ENCODE peak calls at places on chromosome 3, in five cellular contexts. H is CD8-positive, alpha-beta memory T cell; G is IMR-90; O is AG04450; U is hepatocyte. R is an unnamed sample.

GRCh38 chr3:67011414-67012131 is 13.5 kb downstream of the KBTBD8 start:
- DNase-seq in H (no peak), G (no peak), O (no peak), U (no peak), R (no peak)

GRCh38 chr3:55487376-55488241 is 503 bp upstream of the WNT5A start:
- DNase-seq in H (no peak), G (peak), O (no peak), U (peak), R (no peak)

GRCh38 chr3:186241910-186242821 is 119.9 kb downstream of the DGKG start:
- DNase-seq in H (no peak), G (peak), O (no peak), U (peak), R (peak)

GRCh38 chr3:120070263-120070981 is 23.8 kb downstream of the GSK3B start:
- DNase-seq in H (no peak), G (no peak), O (no peak), U (no peak), R (no peak)

GRCh38 chr3:86923071-86923476 is 67.9 kb downstream of the VGLL3 start:
- DNase-seq in H (no peak), G (peak), O (peak), U (peak), R (no peak)

GRCh38 chr3:48306290-48306689 is 27.2 kb downstream of the SPINK8 start:
- DNase-seq in H (no peak), G (no peak), O (no peak), U (no peak), R (no peak)

GRCh38 chr3:96986241-96986640 is 171.8 kb downstream of the EPHA6 start:
- DNase-seq in H (no peak), G (no peak), O (no peak), U (no peak), R (no peak)

GRCh38 chr3:107816082-107816481 is 274.7 kb downstream of the CD47 start:
- DNase-seq in H (no peak), G (no peak), O (no peak), U (no peak), R (no peak)

GRCh38 chr3:194976049-194976451 is 290.4 kb downstream of the FAM43A start:
- DNase-seq in H (no peak), G (no peak), O (no peak), U (no peak), R (no peak)

GRCh38 chr3:52299815-52300611 is 12.4 kb downstream of the GLYCTK start:
- DNase-seq in H (no peak), G (peak), O (no peak), U (peak), R (no peak)

GRCh38 chr3:120182613-120183524 is 88.6 kb upstream of the GSK3B start:
- DNase-seq in H (no peak), G (peak), O (no peak), U (no peak), R (no peak)

DNA sequence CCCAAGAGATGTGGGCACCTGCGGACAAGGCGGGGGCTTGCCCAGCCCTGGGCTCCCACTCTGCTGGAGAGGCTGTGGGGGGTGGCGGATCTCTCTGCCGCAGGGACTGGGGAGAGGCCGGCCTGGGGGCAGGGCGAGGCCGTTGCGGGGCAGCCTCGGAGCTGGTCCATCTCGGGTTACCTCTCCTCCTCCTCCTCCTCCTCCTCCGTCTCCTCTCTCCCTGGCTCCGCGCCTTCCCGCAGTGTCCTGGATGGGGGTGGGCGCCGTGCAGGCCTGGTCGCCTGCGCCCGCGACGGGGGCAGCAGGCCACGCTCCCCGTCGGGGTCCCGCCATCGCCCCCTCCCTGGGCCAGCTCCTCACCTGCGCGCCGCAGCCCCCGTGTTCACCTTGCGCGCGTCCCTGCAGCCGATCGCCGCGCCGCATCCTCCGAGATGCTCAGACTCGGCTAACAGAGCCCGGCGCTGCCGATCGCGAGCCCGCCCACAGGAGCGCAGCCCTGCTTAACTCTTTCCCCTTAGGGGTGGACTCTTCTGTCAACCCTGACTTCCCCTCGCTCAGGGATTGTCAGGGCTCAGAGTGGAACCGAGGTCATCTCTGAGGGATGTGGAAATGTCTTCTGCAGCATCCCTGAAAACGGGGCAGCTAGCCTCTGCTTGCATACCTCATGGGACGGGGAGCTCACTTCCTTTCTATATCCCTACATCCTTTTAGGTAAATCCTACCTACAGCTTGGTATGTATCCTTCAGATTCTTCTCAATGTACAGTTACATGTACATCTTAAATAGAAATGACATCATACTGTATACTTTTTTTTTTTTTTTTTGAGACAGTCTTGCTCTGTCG is at the start of gene PRRT3:
- DNase-seq in H (peak), G (peak), O (no peak), U (peak), R (no peak)
- H3K27ac ChIP-seq in H (no peak), G (no peak), O (no peak), U (no peak), R (no peak)

DNA sequence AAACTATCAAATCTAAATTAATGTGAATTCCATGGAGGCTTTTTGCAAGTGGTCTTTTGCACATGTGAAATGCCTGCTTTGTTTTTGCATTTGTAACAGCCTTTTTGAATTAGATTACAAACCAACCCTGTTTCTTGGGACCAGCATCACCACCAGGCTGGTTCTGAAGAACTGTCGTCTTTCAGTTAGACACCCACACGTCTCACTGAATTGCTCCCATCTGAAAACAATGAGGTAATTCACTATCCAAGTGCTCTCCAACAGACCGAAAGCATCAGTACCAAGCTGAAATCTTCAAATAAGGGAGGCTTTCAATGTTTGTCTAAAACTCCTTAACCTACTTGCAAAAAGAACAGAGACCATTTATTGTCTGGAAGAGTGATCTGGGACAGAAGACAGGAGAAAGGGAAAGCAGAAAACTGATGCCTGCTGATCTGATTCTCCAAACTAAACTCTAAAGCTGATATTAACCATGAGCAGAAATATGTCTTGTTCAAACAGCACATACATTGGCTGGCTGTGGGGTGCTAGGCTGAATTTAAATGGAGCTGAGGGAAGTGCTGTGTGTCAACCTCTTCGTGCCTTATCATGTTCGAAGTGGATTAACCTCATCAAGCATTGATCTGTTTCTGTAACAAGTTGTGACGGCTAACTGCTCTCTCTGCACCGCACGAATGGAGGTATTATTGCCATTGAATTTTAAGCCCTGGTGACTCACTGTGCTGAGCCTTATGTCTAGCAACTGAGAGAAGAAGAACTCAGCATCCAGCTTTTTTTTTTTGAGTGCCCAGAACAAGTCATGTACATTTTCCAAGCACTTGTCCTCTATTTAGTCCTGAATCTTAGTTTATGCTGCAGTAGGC is 213.7 kb upstream of the P2RY1 start:
- DNase-seq in H (no peak), G (no peak), O (no peak), U (peak), R (no peak)
- H3K27ac ChIP-seq in H (no peak), G (no peak), O (no peak), U (no peak), R (no peak)

GRCh38 chr3:113946831-113947230 is 982 bp upstream of the ZDHHC23 start:
- DNase-seq in H (no peak), G (no peak), O (no peak), U (no peak), R (no peak)
- H3K27ac ChIP-seq in H (no peak), G (no peak), O (no peak), U (peak), R (peak)

GRCh38 chr3:154081305-154081704 is 39.9 kb upstream of the ARHGEF26 start:
- DNase-seq in H (no peak), G (no peak), O (no peak), U (peak), R (no peak)
- H3K27ac ChIP-seq in H (no peak), G (no peak), O (no peak), U (peak), R (no peak)

GRCh38 chr3:41932511-41932910 is 29.4 kb downstream of the ULK4 start:
- DNase-seq in H (no peak), G (no peak), O (no peak), U (no peak), R (no peak)
- H3K27ac ChIP-seq in H (no peak), G (no peak), O (no peak), U (no peak), R (no peak)

GRCh38 chr3:100256724-100257123 is 4.1 kb upstream of the TBC1D23 start:
- DNase-seq in H (no peak), G (peak), O (no peak), U (no peak), R (no peak)
- H3K27ac ChIP-seq in H (no peak), G (no peak), O (no peak), U (no peak), R (no peak)

DNA sequence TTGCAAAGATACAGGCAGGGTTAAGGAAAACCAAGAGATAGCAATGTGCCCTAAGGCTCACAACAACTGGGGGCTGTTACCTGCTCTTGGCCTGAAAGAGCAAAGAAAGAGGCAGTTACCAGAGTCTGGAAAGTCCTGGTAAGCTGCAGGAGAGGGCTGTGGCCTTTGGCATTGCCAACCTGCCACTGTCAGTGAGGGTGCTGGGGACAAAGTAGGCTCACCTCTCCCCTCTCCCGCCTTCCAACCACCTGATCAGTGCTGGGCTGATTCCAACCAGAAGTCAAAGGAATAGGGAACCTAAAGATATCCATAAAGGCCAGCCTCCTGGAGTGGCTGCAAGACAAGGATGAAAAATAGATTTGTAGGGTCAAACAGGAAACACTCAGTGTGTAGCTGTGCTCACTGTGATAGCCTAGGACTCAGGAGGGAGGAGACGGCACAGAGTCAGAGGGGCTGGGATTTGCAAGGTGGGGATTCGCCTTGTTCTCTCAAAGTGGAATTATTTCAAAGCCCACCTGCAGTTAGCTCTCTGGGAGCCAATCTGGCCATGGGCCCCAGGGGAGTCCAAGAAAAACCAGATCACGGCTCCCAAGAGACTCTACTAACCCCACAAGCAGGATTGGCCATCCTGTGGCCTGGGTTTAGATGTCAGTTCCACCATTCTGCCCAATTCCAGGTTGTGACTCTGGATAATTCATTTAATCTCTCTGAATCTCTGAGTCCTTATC is 204.0 kb upstream of the BCL6 start:
- DNase-seq in H (no peak), G (no peak), O (no peak), U (no peak), R (no peak)
- H3K27ac ChIP-seq in H (no peak), G (no peak), O (no peak), U (no peak), R (no peak)

GRCh38 chr3:21750291-21750690 is 719 bp downstream of the ZNF385D start:
- DNase-seq in H (no peak), G (peak), O (no peak), U (no peak), R (no peak)
- H3K27ac ChIP-seq in H (no peak), G (no peak), O (no peak), U (peak), R (peak)

GRCh38 chr3:50269977-50270413 is 1.0 kb downstream of the SEMA3B start:
- DNase-seq in H (no peak), G (peak), O (no peak), U (peak), R (no peak)

GRCh38 chr3:50270422-50270831 is 1.5 kb downstream of the SEMA3B start:
- DNase-seq in H (no peak), G (peak), O (no peak), U (no peak), R (no peak)

GRCh38 chr3:50271314-50272072 is 2.5 kb downstream of the SEMA3B start:
- DNase-seq in H (no peak), G (no peak), O (no peak), U (peak), R (no peak)

GRCh38 chr3:50269460-50269859 is 513 bp downstream of the SEMA3B start:
- DNase-seq in H (no peak), G (no peak), O (no peak), U (no peak), R (no peak)

GRCh38 chr3:50270841-50271240 is 1.9 kb downstream of the SEMA3B start:
- DNase-seq in H (no peak), G (no peak), O (no peak), U (no peak), R (no peak)
- H3K27ac ChIP-seq in H (no peak), G (peak), O (no peak), U (peak), R (peak)